ENCODE peak calls at places on chromosomes 7 and 10, in nine cellular contexts. Z is cortex of kidney, K is left cardiac atrium, N is DMS 273 treated with DMSO at 0.1 percent for 48 hours, J is aorta, R is MCF 10A, Y is NCI-H69, D is ELR, H is HT-29. I is an unnamed sample.

GRCh38 chr7:12067156-12067831 is 143.8 kb upstream of the TMEM106B start:
- DNase-seq in Z (no peak), K (peak), N (peak), J (no peak), R (peak), Y (peak), D (peak), H (peak), I (peak)

GRCh38 chr10:95241533-95241932 is 47.5 kb downstream of the ACSM6 start:
- DNase-seq in Z (no peak), K (no peak), N (no peak), J (no peak), R (peak), Y (no peak), D (no peak), H (no peak), I (no peak)

GRCh38 chr7:151179287-151179860 is 7.7 kb downstream of the ASB10 start:
- DNase-seq in Z (no peak), K (no peak), N (no peak), J (peak), R (no peak), Y (no peak), D (no peak), H (no peak), I (no peak)

GRCh38 chr7:111090834-111091233 is at the start of gene LRRN3:
- DNase-seq in Z (no peak), K (peak), N (peak), J (peak), R (no peak), Y (peak), D (peak), H (no peak), I (no peak)

GRCh38 chr10:130756651-130757050 is 554.9 kb downstream of the TCERG1L start:
- DNase-seq in Z (no peak), K (no peak), N (no peak), J (peak), R (no peak), Y (no peak), D (no peak), H (no peak), I (no peak)

GRCh38 chr10:60816624-60817023 is 38.3 kb downstream of the CDK1 start:
- DNase-seq in Z (no peak), K (no peak), N (no peak), J (no peak), R (peak), Y (peak), D (peak), H (peak), I (peak)

GRCh38 chr7:18702071-18702829 is 206.7 kb downstream of the HDAC9 start:
- DNase-seq in Z (no peak), K (no peak), N (no peak), J (no peak), R (no peak), Y (peak), D (no peak), H (no peak), I (no peak)

GRCh38 chr10:23408330-23408976 is 30.4 kb upstream of the OTUD1 start:
- DNase-seq in Z (no peak), K (no peak), N (peak), J (no peak), R (no peak), Y (no peak), D (peak), H (no peak), I (no peak)

GRCh38 chr10:5043716-5044115 is 40.1 kb upstream of the AKR1C2 start:
- DNase-seq in Z (no peak), K (no peak), N (no peak), J (no peak), R (peak), Y (peak), D (no peak), H (no peak), I (no peak)

GRCh38 chr10:73875139-73875475 is 752 bp upstream of the CAMK2G start:
- DNase-seq in Z (no peak), K (no peak), N (no peak), J (no peak), R (no peak), Y (no peak), D (no peak), H (no peak), I (no peak)

GRCh38 chr10:2202401-2202800 is 465.1 kb upstream of the ADARB2 start:
- DNase-seq in Z (no peak), K (no peak), N (no peak), J (no peak), R (peak), Y (no peak), D (no peak), H (no peak), I (no peak)

GRCh38 chr7:41466760-41467384 is 236.0 kb downstream of the INHBA start:
- DNase-seq in Z (no peak), K (no peak), N (no peak), J (no peak), R (no peak), Y (no peak), D (no peak), H (no peak), I (no peak)

GRCh38 chr7:13197501-13197900 is 510.1 kb downstream of the ARL4A start:
- DNase-seq in Z (no peak), K (no peak), N (no peak), J (no peak), R (peak), Y (no peak), D (peak), H (no peak), I (no peak)

GRCh38 chr10:124545756-124546369 is 84.2 kb downstream of the LHPP start:
- DNase-seq in Z (no peak), K (no peak), N (no peak), J (no peak), R (no peak), Y (peak), D (no peak), H (no peak), I (no peak)

GRCh38 chr10:112507988-112508387 is 61.0 kb downstream of the VTI1A start:
- DNase-seq in Z (no peak), K (no peak), N (no peak), J (no peak), R (no peak), Y (no peak), D (no peak), H (no peak), I (no peak)

GRCh38 chr7:138460649-138461607 is 869 bp downstream of the TRIM24 start:
- DNase-seq in Z (no peak), K (peak), N (peak), J (peak), R (peak), Y (peak), D (peak), H (peak), I (peak)

GRCh38 chr10:48606530-48607355 is 1.9 kb upstream of the ARHGAP22 start:
- DNase-seq in Z (no peak), K (peak), N (no peak), J (peak), R (peak), Y (no peak), D (peak), H (no peak), I (peak)

GRCh38 chr7:106216517-106217088 is 68.2 kb downstream of the NAMPT start:
- DNase-seq in Z (no peak), K (peak), N (peak), J (no peak), R (peak), Y (peak), D (peak), H (peak), I (peak)

GRCh38 chr7:69996132-69996531 is 397.9 kb downstream of the AUTS2 start:
- DNase-seq in Z (no peak), K (no peak), N (no peak), J (no peak), R (no peak), Y (peak), D (no peak), H (no peak), I (no peak)

GRCh38 chr10:52956451-52956850 is 183.9 kb upstream of the MBL2 start:
- DNase-seq in Z (no peak), K (no peak), N (no peak), J (no peak), R (no peak), Y (no peak), D (peak), H (no peak), I (no peak)

GRCh38 chr10:113922787-113923570 is 68.5 kb downstream of the NHLRC2 start:
- DNase-seq in Z (no peak), K (no peak), N (no peak), J (no peak), R (no peak), Y (peak), D (no peak), H (no peak), I (no peak)

GRCh38 chr10:23368816-23369640 is 24.4 kb upstream of the C10orf67 start:
- DNase-seq in Z (no peak), K (no peak), N (no peak), J (no peak), R (no peak), Y (no peak), D (no peak), H (no peak), I (no peak)

GRCh38 chr7:50821457-50821977 is 38.8 kb upstream of the GRB10 start:
- DNase-seq in Z (no peak), K (no peak), N (no peak), J (no peak), R (no peak), Y (peak), D (no peak), H (peak), I (peak)

GRCh38 chr7:154804449-154804848 is 198.5 kb downstream of the PAXIP1 start:
- DNase-seq in Z (no peak), K (no peak), N (no peak), J (no peak), R (peak), Y (no peak), D (no peak), H (no peak), I (no peak)

GRCh38 chr7:3378390-3379120 is 77.5 kb downstream of the SDK1 start:
- DNase-seq in Z (no peak), K (no peak), N (no peak), J (no peak), R (no peak), Y (no peak), D (no peak), H (no peak), I (no peak)

GRCh38 chr10:11663763-11664555 is 52.5 kb upstream of the USP6NL start:
- DNase-seq in Z (no peak), K (no peak), N (no peak), J (no peak), R (no peak), Y (peak), D (no peak), H (no peak), I (no peak)

GRCh38 chr7:2805213-2806003 is 38.7 kb downstream of the GNA12 start:
- DNase-seq in Z (no peak), K (peak), N (no peak), J (no peak), R (no peak), Y (no peak), D (no peak), H (no peak), I (no peak)

GRCh38 chr7:79308176-79308575 is 145.3 kb downstream of the MAGI2 start:
- DNase-seq in Z (no peak), K (no peak), N (no peak), J (no peak), R (peak), Y (peak), D (no peak), H (peak), I (peak)

GRCh38 chr10:111109506-111110242 is 32.8 kb downstream of the ADRA2A start:
- DNase-seq in Z (no peak), K (no peak), N (no peak), J (no peak), R (no peak), Y (peak), D (no peak), H (peak), I (no peak)

GRCh38 chr10:88270871-88271713 is 312.0 kb downstream of the RNLS start:
- DNase-seq in Z (no peak), K (no peak), N (no peak), J (no peak), R (peak), Y (no peak), D (peak), H (peak), I (no peak)

GRCh38 chr7:12221414-12221813 is 10.3 kb downstream of the TMEM106B start:
- DNase-seq in Z (no peak), K (no peak), N (no peak), J (no peak), R (no peak), Y (peak), D (no peak), H (no peak), I (peak)

GRCh38 chr7:43108255-43109011 is 4.0 kb upstream of the HECW1 start:
- DNase-seq in Z (no peak), K (peak), N (peak), J (peak), R (peak), Y (peak), D (peak), H (peak), I (peak)

GRCh38 chr10:97818572-97818971 is 31.1 kb upstream of the GOLGA7B start:
- DNase-seq in Z (no peak), K (no peak), N (no peak), J (no peak), R (no peak), Y (no peak), D (no peak), H (no peak), I (no peak)

GRCh38 chr7:131995324-131995723 is 438.9 kb upstream of the PODXL start:
- DNase-seq in Z (no peak), K (no peak), N (no peak), J (no peak), R (no peak), Y (no peak), D (no peak), H (no peak), I (no peak)